ENCODE peak calls at places on chromosome 3, in four cellular contexts. Y is GM12865, K is IMR-90, C is kidney. X is an unnamed sample.

GRCh38 chr3:66797916-66798560 is 200.1 kb upstream of the KBTBD8 start:
- DNase-seq in C (peak; percentile 84), Y (no peak), K (peak; percentile 82), X (peak; percentile 61)

GRCh38 chr3:52774901-52775864 is 2.2 kb upstream of the ITIH1 start:
- DNase-seq in C (peak; percentile 26), K (no peak), Y (no peak), X (no peak)

GRCh38 chr3:4426782-4427344 is 40.2 kb downstream of the SUMF1 start:
- DNase-seq in C (no peak), K (peak; percentile 91), Y (peak; percentile 84), X (peak; percentile 84)

GRCh38 chr3:116007000-116007399 is 383.7 kb downstream of the GAP43 start:
- DNase-seq in Y (no peak), C (no peak), K (no peak), X (no peak)

GRCh38 chr3:114973576-114973975 is 173.5 kb downstream of the ZBTB20 start:
- DNase-seq in K (no peak), Y (no peak), C (no peak), X (no peak)

GRCh38 chr3:187802928-187803259 is 57.6 kb upstream of the BCL6 start:
- DNase-seq in C (no peak), K (no peak), Y (peak; percentile 90), X (no peak)

GRCh38 chr3:10628902-10629700 is 123.7 kb upstream of the ATP2B2 start:
- DNase-seq in Y (no peak), K (no peak), C (no peak), X (no peak)

GRCh38 chr3:100209948-100210776 is 50.6 kb upstream of the TBC1D23 start:
- DNase-seq in K (peak; percentile 30), Y (peak; percentile 62), C (no peak), X (peak; percentile 4)

GRCh38 chr3:48652923-48653715 is 9.6 kb downstream of the CELSR3 start:
- DNase-seq in K (no peak), C (no peak), Y (no peak), X (no peak)

GRCh38 chr3:48656841-48657281 is 5.8 kb downstream of the CELSR3 start:
- DNase-seq in K (no peak), C (no peak), Y (peak; percentile 82), X (no peak)

GRCh38 chr3:48655586-48655985 is 7.1 kb downstream of the CELSR3 start:
- DNase-seq in K (no peak), C (no peak), Y (peak; percentile 67), X (no peak)

GRCh38 chr3:48655063-48655462 is 7.6 kb downstream of the CELSR3 start:
- DNase-seq in K (no peak), C (no peak), Y (no peak), X (no peak)

GRCh38 chr3:48656061-48656840 is 6.4 kb downstream of the CELSR3 start:
- DNase-seq in C (peak; percentile 94), Y (peak; percentile 92), K (peak; percentile 62), X (peak; percentile 43)
- H3K4me3 ChIP-seq in C (peak overlapping the region; percentile 25), Y (peak overlapping the region; percentile 64), K (peak overlapping the region; percentile 51), X (peak overlapping the region; percentile 54)

DNA sequence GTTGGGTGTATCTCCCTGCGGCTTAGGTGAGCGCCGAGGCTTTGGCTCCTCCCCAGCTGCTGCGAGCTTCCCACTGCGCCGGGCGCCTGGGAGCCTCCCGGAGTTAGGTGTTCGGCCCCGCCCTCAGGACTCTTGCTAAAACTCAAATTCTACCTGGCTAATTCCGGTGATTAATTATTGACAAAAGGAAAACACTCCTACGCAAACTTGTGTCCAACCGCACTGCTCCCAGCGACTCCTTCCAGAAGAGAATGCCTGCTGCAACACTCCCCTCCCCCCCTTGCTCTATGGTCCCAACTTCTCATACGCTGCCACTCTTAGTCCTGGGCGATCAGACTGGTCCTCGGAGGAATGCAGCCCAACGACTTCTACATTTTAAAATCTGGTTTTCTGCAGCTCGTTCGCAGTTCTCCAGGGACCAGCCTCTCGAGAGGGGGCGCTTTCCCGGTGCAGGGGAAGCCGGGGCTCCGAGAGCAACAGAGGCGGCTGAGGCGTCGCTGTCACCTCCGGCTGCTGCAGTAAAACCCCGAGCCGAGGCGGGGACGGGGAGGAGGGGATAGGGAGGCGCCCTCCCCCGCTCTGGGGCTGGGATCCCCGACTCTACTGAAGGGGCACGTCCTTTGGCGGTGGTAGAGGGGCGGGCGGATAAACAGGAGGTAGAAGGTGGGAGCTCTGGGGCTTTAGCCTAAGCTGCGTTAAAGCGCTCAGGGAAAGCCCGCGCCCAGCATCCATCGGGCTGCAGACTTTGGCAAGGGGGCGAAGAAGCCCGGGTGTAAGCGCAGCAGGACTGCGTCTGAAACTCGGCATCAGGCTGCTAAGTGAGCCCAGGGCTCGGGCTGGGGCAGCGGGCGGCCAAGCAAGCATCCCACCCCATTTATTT is at the start of gene SPTSSB:
- DNase-seq in Y (peak; percentile 18), K (no peak), C (peak; percentile 88), X (no peak)
- TF ChIP-seq CTCF in Y (peak; percentile 9), K (peak; percentile 15), C (no peak), X (peak; percentile 14)

GRCh38 chr3:175662815-175663214 is 803.7 kb downstream of the NAALADL2 start:
- DNase-seq in Y (no peak), K (no peak), C (no peak), X (no peak)
- H3K4me3 ChIP-seq in Y (no peak overlapping the region), K (no peak overlapping the region), C (no peak overlapping the region), X (no peak overlapping the region)

GRCh38 chr3:14274999-14275961 is 96.7 kb downstream of the LSM3 start:
- DNase-seq in K (no peak), Y (peak; percentile 31), C (no peak), X (no peak)
- TF ChIP-seq CTCF in K (peak; percentile 27), Y (peak; percentile 35), C (no peak), X (peak; percentile 27)

GRCh38 chr3:112132088-112132487 is 960 bp downstream of the GCSAM start:
- DNase-seq in C (no peak), K (no peak), Y (peak; percentile 44), X (no peak)
- H3K4me3 ChIP-seq in C (no peak overlapping the region), K (no peak overlapping the region), Y (peak overlapping the region; percentile 90), X (no peak overlapping the region)

GRCh38 chr3:119636194-119636593 is 24.2 kb downstream of the POPDC2 start:
- DNase-seq in Y (no peak), K (peak; percentile 13), C (no peak), X (peak; percentile 46)

GRCh38 chr3:119632829-119633228 is 27.6 kb downstream of the POPDC2 start:
- DNase-seq in Y (no peak), K (no peak), C (no peak), X (no peak)

GRCh38 chr3:119636891-119637611 is 23.3 kb downstream of the POPDC2 start:
- DNase-seq in K (no peak), C (no peak), Y (no peak), X (no peak)

GRCh38 chr3:119637679-119638525 is 22.5 kb downstream of the POPDC2 start:
- DNase-seq in Y (peak; percentile 79), C (no peak), K (peak; percentile 89), X (peak; percentile 94)

GRCh38 chr3:119635719-119636118 is 24.7 kb downstream of the POPDC2 start:
- DNase-seq in C (no peak), K (no peak), Y (no peak), X (no peak)
- TF ChIP-seq CTCF in C (no peak), K (no peak), Y (no peak), X (no peak)